ENCODE peak calls at places on chromosomes 7 and 10, in ten cellular contexts. Z is nephron progenitor cell, M is progenitor cell of endocrine pancreas, J is GM12865, Y is endodermal cell, P is neural progenitor cell, R is brain microvascular endothelial cell, G is kidney epithelial cell, E is heart right ventricle, D is left ventricle myocardium inferior. W is an unnamed sample.

GRCh38 chr10:81021428-81022129 is 483.9 kb downstream of the SH2D4B start:
- DNase-seq in Z (no peak), M (no peak), J (peak; percentile 41), Y (no peak), P (no peak), R (no peak), G (no peak), E (no peak), D (no peak), W (no peak)

GRCh38 chr7:108467391-108467790 is 11.2 kb upstream of the NRCAM start:
- DNase-seq in Z (no peak), M (no peak), J (no peak), Y (no peak), P (no peak), R (no peak), G (no peak), E (no peak), D (no peak), W (no peak)

GRCh38 chr7:136911362-136911761 is 42.9 kb downstream of the CHRM2 start:
- DNase-seq in Z (no peak), M (no peak), J (no peak), Y (peak; percentile 55), P (no peak), R (peak; percentile 60), G (no peak), E (no peak), D (no peak), W (no peak)

GRCh38 chr10:58586282-58586681 is 73.6 kb downstream of the BICC1 start:
- DNase-seq in Z (no peak), M (no peak), J (no peak), Y (no peak), P (no peak), R (no peak), G (no peak), E (no peak), D (no peak), W (no peak)

GRCh38 chr7:28392289-28392688 is 20.0 kb upstream of the CREB5 start:
- DNase-seq in Z (no peak), M (no peak), J (no peak), Y (no peak), P (no peak), R (no peak), G (no peak), E (no peak), D (no peak), W (no peak)

GRCh38 chr7:142412551-142413193 is 154.8 kb upstream of the PRSS58 start:
- DNase-seq in Z (peak; percentile 27), M (no peak), J (peak; percentile 59), Y (peak; percentile 81), P (peak; percentile 74), R (peak; percentile 54), G (no peak), E (no peak), D (no peak), W (peak; percentile 25)

GRCh38 chr10:30270247-30270646 is 78.8 kb downstream of the MTPAP start:
- DNase-seq in Z (no peak), M (no peak), J (no peak), Y (no peak), P (no peak), R (no peak), G (no peak), E (no peak), D (no peak), W (no peak)

GRCh38 chr7:136027160-136027559 is 50.0 kb upstream of the MTPN start:
- DNase-seq in Z (no peak), M (no peak), J (no peak), Y (no peak), P (no peak), R (no peak), G (no peak), E (no peak), D (no peak), W (no peak)

GRCh38 chr10:71010730-71011129 is 122.4 kb upstream of the PCBD1 start:
- DNase-seq in Z (no peak), M (no peak), J (no peak), Y (no peak), P (no peak), R (no peak), G (no peak), E (no peak), D (no peak), W (no peak)
- TF ChIP-seq CTCF in Z (no peak), M (no peak), J (no peak), Y (peak; percentile 41), P (peak; percentile 17), R (no peak), G (no peak), E (no peak), D (peak; percentile 10), W (no peak)

GRCh38 chr10:61903184-61903990 is 1.9 kb downstream of the ARID5B start:
- DNase-seq in Z (peak; percentile 63), M (peak; percentile 31), J (peak; percentile 86), Y (peak; percentile 76), P (peak; percentile 71), R (no peak), G (no peak), E (peak; percentile 67), D (peak; percentile 48), W (peak; percentile 14)

GRCh38 chr10:61900829-61901783 is at the start of gene ARID5B:
- DNase-seq in Z (peak; percentile 44), M (no peak), J (peak; percentile 80), Y (peak; percentile 75), P (peak; percentile 79), R (peak; percentile 81), G (no peak), E (no peak), D (no peak), W (peak; percentile 34)

GRCh38 chr10:61903991-61904350 is 2.5 kb downstream of the ARID5B start:
- DNase-seq in Z (no peak), M (no peak), J (no peak), Y (no peak), P (no peak), R (no peak), G (no peak), E (no peak), D (no peak), W (no peak)

GRCh38 chr10:61901829-61902447 is 439 bp downstream of the ARID5B start:
- DNase-seq in Z (peak; percentile 12), M (no peak), J (peak; percentile 43), Y (peak; percentile 75), P (peak; percentile 64), R (peak; percentile 31), G (no peak), E (no peak), D (no peak), W (peak; percentile 18)

GRCh38 chr10:61902448-61903183 is 1.1 kb downstream of the ARID5B start:
- DNase-seq in Z (peak; percentile 23), M (no peak), J (peak; percentile 76), Y (peak; percentile 60), P (peak; percentile 65), R (peak; percentile 67), G (no peak), E (no peak), D (peak; percentile 18), W (peak; percentile 23)
- TF ChIP-seq CTCF in Z (no peak), M (no peak), J (peak; percentile 6), Y (no peak), P (peak; percentile 8), R (peak; percentile 47), G (peak; percentile 22), E (no peak), D (no peak), W (no peak)

DNA sequence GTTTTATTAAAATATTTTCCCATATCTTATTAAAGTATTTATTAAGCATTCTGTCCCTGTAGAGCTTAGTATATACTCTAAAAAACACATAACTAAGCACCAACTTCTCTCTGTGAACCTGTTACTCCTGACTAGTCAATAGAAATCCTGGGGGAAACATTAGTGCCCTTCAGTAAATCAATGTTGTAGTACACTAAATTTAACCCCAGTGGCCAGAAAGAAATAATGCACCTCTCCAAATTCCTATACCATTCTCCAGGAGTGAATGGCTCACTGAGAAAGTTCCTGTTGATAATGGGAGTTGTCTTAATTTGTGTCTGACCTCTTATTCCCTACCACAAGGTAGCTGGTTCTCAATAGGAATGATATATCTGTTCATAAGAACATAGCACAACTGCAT is 188.2 kb downstream of the SEMA3D start:
- DNase-seq in Z (no peak), M (no peak), J (no peak), Y (no peak), P (no peak), R (no peak), G (no peak), E (no peak), D (no peak), W (no peak)
- TF ChIP-seq CTCF in Z (peak; percentile 16), M (peak; percentile 33), J (no peak), Y (peak; percentile 66), P (peak; percentile 30), R (peak; percentile 24), G (no peak), E (no peak), D (no peak), W (peak; percentile 30)

DNA sequence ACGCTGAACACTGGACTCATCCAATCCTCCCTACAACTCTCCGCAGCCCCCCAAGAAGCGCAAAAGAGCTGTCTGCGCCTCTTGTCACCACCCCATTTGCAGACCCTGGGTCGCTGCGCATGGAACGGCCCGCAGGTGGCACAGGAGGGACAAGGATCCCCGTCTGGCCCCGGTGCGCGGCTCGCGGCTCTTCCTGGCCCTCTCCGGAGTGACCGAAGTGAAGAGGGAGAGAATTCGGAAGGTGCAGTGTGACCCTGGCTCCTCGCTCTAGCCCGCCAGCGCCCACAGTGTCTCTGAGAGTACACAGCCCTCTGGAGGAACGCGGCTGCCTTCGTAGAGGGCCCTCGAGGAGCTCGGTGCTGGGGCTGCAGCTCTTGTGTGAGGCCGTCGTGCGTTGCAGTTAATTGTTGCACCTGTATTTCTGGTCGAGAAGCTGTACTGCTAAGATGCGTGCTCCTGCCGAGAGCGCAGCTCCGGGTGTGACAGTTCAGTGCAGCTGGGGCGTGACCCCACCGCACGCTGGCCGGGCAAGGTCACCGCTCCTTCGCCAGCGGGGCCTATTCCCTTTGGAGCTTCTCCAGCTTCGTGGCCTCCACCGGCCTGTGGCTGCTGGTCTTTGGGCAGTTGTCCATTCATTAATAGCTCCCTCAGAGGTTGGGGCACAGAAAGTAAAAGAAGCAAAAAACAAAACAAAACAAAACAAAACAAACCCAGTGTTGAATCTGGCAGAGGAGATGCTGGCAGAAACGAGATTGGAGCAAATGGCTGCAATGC is 119.0 kb downstream of the SEC23IP start:
- DNase-seq in Z (peak; percentile 39), M (peak; percentile 17), J (no peak), Y (peak; percentile 91), P (peak; percentile 74), R (no peak), G (no peak), E (no peak), D (no peak), W (no peak)
- TF ChIP-seq CTCF in Z (no peak), M (no peak), J (no peak), Y (peak; percentile 68), P (peak; percentile 53), R (no peak), G (no peak), E (no peak), D (no peak), W (no peak)

GRCh38 chr7:39459606-39460090 is 106.6 kb upstream of the YAE1 start:
- DNase-seq in Z (no peak), M (no peak), J (no peak), Y (no peak), P (peak; percentile 37), R (no peak), G (no peak), E (no peak), D (no peak), W (no peak)

GRCh38 chr7:39458346-39458745 is 107.9 kb upstream of the YAE1 start:
- DNase-seq in Z (no peak), M (no peak), J (no peak), Y (no peak), P (no peak), R (no peak), G (no peak), E (no peak), D (no peak), W (no peak)

GRCh38 chr7:39451901-39452300 is 114.3 kb upstream of the YAE1 start:
- DNase-seq in Z (no peak), M (no peak), J (no peak), Y (no peak), P (no peak), R (no peak), G (no peak), E (no peak), D (no peak), W (no peak)

GRCh38 chr7:39453743-39454355 is 112.4 kb upstream of the YAE1 start:
- DNase-seq in Z (peak; percentile 51), M (peak; percentile 18), J (peak; percentile 76), Y (peak; percentile 90), P (peak; percentile 79), R (peak; percentile 65), G (peak; percentile 2), E (no peak), D (no peak), W (peak; percentile 56)
- TF ChIP-seq CTCF in Z (peak; percentile 70), M (peak; percentile 73), J (peak; percentile 93), Y (peak; percentile 97), P (peak; percentile 94), R (peak; percentile 94), G (peak; percentile 78), E (peak; percentile 13), D (peak; percentile 69), W (peak; percentile 72)

W was measured in neural crest cell.